ENCODE peak calls at places on chromosomes 7 and 10, in six cellular contexts. B is NCI-H1105 treated with DMSO at 0.1 percent for 48 hours, A is NCI-H1694, U is M059J, R is ACHN, H is aorta. F is an unnamed sample.

GRCh38 chr7:95002726-95003125 is 95.3 kb downstream of the PPP1R9A start:
- DNase-seq in H (no peak), U (no peak), B (no peak), R (peak; percentile 59), A (no peak), F (no peak)

GRCh38 chr10:178723-179122 is 43.5 kb downstream of the ZMYND11 start:
- DNase-seq in U (no peak), H (no peak), R (no peak), B (no peak), A (no peak), F (no peak)

GRCh38 chr10:124674768-124675222 is 69.4 kb downstream of the FAM53B start:
- DNase-seq in B (no peak), U (no peak), R (no peak), H (no peak), A (no peak), F (no peak)

GRCh38 chr7:3404490-3404889 is 103.4 kb downstream of the SDK1 start:
- DNase-seq in A (no peak), U (peak; percentile 72), R (peak; percentile 26), B (peak; percentile 78), H (no peak), F (no peak)

GRCh38 chr7:101237206-101238067 is at the start of gene CLDN15:
- DNase-seq in B (no peak), R (no peak), U (no peak), H (peak; percentile 89), A (no peak), F (no peak)

GRCh38 chr10:71590786-71591350 is 128.7 kb downstream of the C10orf105 start:
- DNase-seq in B (no peak), A (no peak), R (no peak), H (no peak), U (no peak), F (peak; percentile 16)

GRCh38 chr10:6958254-6958653 is 378.2 kb upstream of the PRKCQ start:
- DNase-seq in A (no peak), B (no peak), U (no peak), R (no peak), H (no peak), F (no peak)

GRCh38 chr7:131537581-131537980 is 18.8 kb downstream of the PODXL start:
- DNase-seq in U (peak; percentile 33), B (no peak), R (no peak), A (no peak), H (peak; percentile 27), F (no peak)

GRCh38 chr10:48759113-48759901 is 74.6 kb downstream of the WDFY4 start:
- DNase-seq in A (no peak), U (no peak), H (no peak), B (no peak), R (no peak), F (no peak)

GRCh38 chr10:36336315-36336714 is 694.2 kb upstream of the FZD8 start:
- DNase-seq in H (no peak), R (no peak), A (no peak), B (no peak), U (peak; percentile 76), F (no peak)

GRCh38 chr10:509361-510102 is 179.9 kb downstream of the DIP2C start:
- DNase-seq in U (no peak), A (no peak), R (no peak), B (no peak), H (peak; percentile 62), F (no peak)

GRCh38 chr7:2405601-2406345 is 2.4 kb downstream of the CHST12 start:
- DNase-seq in U (no peak), A (no peak), R (no peak), B (no peak), H (no peak), F (no peak)

GRCh38 chr10:113007343-113007771 is 57.3 kb downstream of the TCF7L2 start:
- DNase-seq in R (no peak), U (no peak), B (no peak), A (no peak), H (no peak), F (no peak)

GRCh38 chr7:76063525-76063924 is 15.6 kb downstream of the MDH2 start:
- DNase-seq in B (peak; percentile 37), H (no peak), U (no peak), R (no peak), A (no peak), F (peak; percentile 63)

GRCh38 chr7:156662269-156662668 is 21.7 kb downstream of the RNF32 start:
- DNase-seq in A (no peak), H (no peak), R (no peak), B (no peak), U (no peak), F (no peak)

GRCh38 chr7:68121655-68122054 is 1125.0 kb downstream of the TYW1 start:
- DNase-seq in R (no peak), A (peak; percentile 72), B (no peak), H (no peak), U (no peak), F (no peak)

GRCh38 chr10:70549962-70550845 is 52.3 kb downstream of the PRF1 start:
- DNase-seq in H (no peak), U (peak; percentile 60), B (peak; percentile 41), R (peak; percentile 67), A (peak; percentile 52), F (peak; percentile 45)

GRCh38 chr10:132290631-132291030 is 17.1 kb downstream of the STK32C start:
- DNase-seq in H (peak; percentile 68), R (no peak), B (no peak), U (no peak), A (no peak), F (no peak)

GRCh38 chr10:88281592-88282268 is 301.4 kb downstream of the RNLS start:
- DNase-seq in R (peak; percentile 48), B (no peak), U (peak; percentile 69), H (no peak), A (no peak), F (no peak)

GRCh38 chr10:68043030-68043429 is 32.1 kb downstream of the HERC4 start:
- DNase-seq in B (no peak), U (peak; percentile 22), R (no peak), H (no peak), A (no peak), F (no peak)

GRCh38 chr7:129989466-129989865 is 36.7 kb upstream of the UBE2H start:
- DNase-seq in H (no peak), B (no peak), U (peak; percentile 63), R (no peak), A (no peak), F (no peak)

GRCh38 chr7:18174996-18175395 is 147.3 kb upstream of the PRPS1L1 start:
- DNase-seq in R (no peak), B (no peak), U (no peak), A (no peak), H (no peak), F (no peak)

GRCh38 chr7:95688931-95689453 is 83.4 kb upstream of the DYNC1I1 start:
- DNase-seq in H (no peak), A (no peak), B (no peak), R (peak; percentile 37), U (peak; percentile 58), F (no peak)

F was measured in NCI-H345.